ENCODE peak calls at places on chromosomes 1 and 21, in eight cellular contexts. L, U, E, G, M, W, R and J are unnamed samples.
A peak's percentile ranks its signal among the peaks of the same experiment; 100 is the strongest.

GRCh38 chr1:21911205-21912001 is 25.7 kb downstream of the HSPG2 start:
- DNase-seq in L (no peak), U (no peak), E (no peak), G (no peak), M (no peak), W (peak; percentile 78), R (no peak), J (no peak)

GRCh38 chr1:226637147-226637935 is 88.8 kb downstream of the STUM start:
- DNase-seq in L (peak; percentile 64), U (no peak), E (no peak), G (no peak), M (no peak), W (no peak), R (no peak), J (no peak)

GRCh38 chr1:31923905-31924304 is 14.3 kb downstream of the PTP4A2 start:
- DNase-seq in L (peak; percentile 97), U (no peak), E (peak; percentile 61), G (no peak), M (no peak), W (no peak), R (no peak), J (peak; percentile 73)

GRCh38 chr1:53121319-53122172 is 20.9 kb downstream of the SLC1A7 start:
- DNase-seq in L (no peak), U (no peak), E (no peak), G (peak; percentile 46), M (no peak), W (peak; percentile 40), R (no peak), J (peak; percentile 23)

GRCh38 chr1:14913475-14914155 is 239.9 kb upstream of the TMEM51 start:
- DNase-seq in L (no peak), U (no peak), E (no peak), G (no peak), M (no peak), W (no peak), R (no peak), J (no peak)

GRCh38 chr1:116910379-116911165 is 856 bp downstream of the PTGFRN start:
- DNase-seq in L (peak; percentile 21), U (peak; percentile 38), E (no peak), G (no peak), M (no peak), W (peak; percentile 70), R (peak; percentile 14), J (peak; percentile 5)

GRCh38 chr21:38351961-38352521 is 95.2 kb downstream of the KCNJ15 start:
- DNase-seq in L (no peak), U (no peak), E (no peak), G (no peak), M (no peak), W (no peak), R (no peak), J (no peak)

GRCh38 chr1:155166373-155167165 is 6.5 kb downstream of the KRTCAP2 start:
- DNase-seq in L (no peak), U (no peak), E (no peak), G (peak; percentile 24), M (peak; percentile 81), W (no peak), R (no peak), J (peak; percentile 62)

GRCh38 chr1:74693473-74693872 is 19.9 kb upstream of the ERICH3 start:
- DNase-seq in L (no peak), U (no peak), E (no peak), G (no peak), M (no peak), W (no peak), R (no peak), J (no peak)

GRCh38 chr1:24970399-24970753 is 40.3 kb upstream of the RUNX3 start:
- DNase-seq in L (no peak), U (no peak), E (no peak), G (no peak), M (no peak), W (no peak), R (no peak), J (no peak)